ENCODE peak calls at places on chromosomes 16 and 17, in seven cellular contexts. F, H, C, S, T, G and V are unnamed samples.

GRCh38 chr16:34078697-34079096 is 619.3 kb downstream of the TP53TG3F start:
- DNase-seq in S (no peak), F (peak; percentile 13), T (peak; percentile 24), C (no peak), H (no peak), G (no peak), V (no peak)

GRCh38 chr17:77372444-77373297 is 231.9 kb downstream of the SEC14L1 start:
- DNase-seq in S (peak; percentile 76), H (peak; percentile 67), G (peak; percentile 75), F (peak; percentile 64), T (peak; percentile 74), C (no peak), V (peak; percentile 83)

GRCh38 chr17:67433248-67433924 is 56.3 kb downstream of the PITPNC1 start:
- DNase-seq in F (no peak), T (no peak), S (no peak), G (no peak), H (no peak), C (no peak), V (no peak)

GRCh38 chr17:35804658-35805192 is 4.6 kb upstream of the TAF15 start:
- DNase-seq in C (peak; percentile 46), T (peak; percentile 61), G (peak; percentile 86), S (no peak), F (peak; percentile 95), H (no peak), V (peak; percentile 90)

GRCh38 chr17:42179911-42180410 is 981 bp downstream of the KCNH4 start:
- DNase-seq in H (peak; percentile 32), C (no peak), T (peak; percentile 61), S (no peak), G (no peak), F (peak; percentile 37), V (peak; percentile 61)

GRCh38 chr17:82890926-82891678 is 51.3 kb upstream of the ZNF750 start:
- DNase-seq in C (no peak), H (no peak), T (no peak), F (no peak), G (no peak), S (no peak), V (no peak)

GRCh38 chr17:6361733-6362132 is 73.2 kb downstream of the AIPL1 start:
- DNase-seq in C (no peak), G (no peak), S (no peak), T (peak; percentile 11), H (no peak), F (no peak), V (no peak)

GRCh38 chr17:56777859-56778258 is 55.9 kb downstream of the C17orf67 start:
- DNase-seq in H (no peak), T (no peak), S (no peak), F (no peak), G (no peak), C (no peak), V (no peak)

GRCh38 chr16:88498576-88499208 is 45.6 kb downstream of the ZFPM1 start:
- DNase-seq in F (no peak), T (no peak), S (no peak), C (no peak), H (no peak), G (no peak), V (no peak)

GRCh38 chr16:31507929-31508705 is at the start of gene RUSF1:
- DNase-seq in H (peak; percentile 81), S (peak; percentile 91), C (peak; percentile 91), G (peak; percentile 91), T (peak; percentile 86), F (peak; percentile 89), V (peak; percentile 92)

GRCh38 chr17:1275962-1276736 is 3.3 kb upstream of the TRARG1 start:
- DNase-seq in T (peak; percentile 84), F (peak; percentile 54), C (peak; percentile 67), S (peak; percentile 71), H (peak; percentile 65), G (peak; percentile 31), V (peak; percentile 83)

GRCh38 chr17:77374170-77374936 is 233.6 kb downstream of the SEC14L1 start:
- DNase-seq in T (peak; percentile 80), C (no peak), F (peak; percentile 80), S (peak; percentile 87), H (peak; percentile 51), G (no peak), V (peak; percentile 75)

GRCh38 chr17:72775914-72776313 is 316.6 kb downstream of the SLC39A11 start:
- DNase-seq in F (no peak), G (no peak), C (no peak), T (no peak), S (no peak), H (no peak), V (no peak)

GRCh38 chr17:72122668-72123495 is 2.1 kb downstream of the SOX9 start:
- DNase-seq in T (no peak), F (peak; percentile 43), G (peak; percentile 30), H (no peak), C (peak; percentile 32), S (no peak), V (peak; percentile 51)

GRCh38 chr17:80832266-80832676 is 159.4 kb upstream of the CHMP6 start:
- DNase-seq in H (no peak), T (no peak), S (no peak), F (peak; percentile 76), G (no peak), C (no peak), V (no peak)

GRCh38 chr17:32516450-32516849 is 29.7 kb downstream of the CDK5R1 start:
- DNase-seq in T (no peak), C (no peak), S (no peak), G (no peak), H (no peak), F (no peak), V (no peak)

GRCh38 chr16:30902070-30902972 is 5.9 kb downstream of the CTF1 start:
- DNase-seq in G (peak; percentile 51), C (peak; percentile 82), T (peak; percentile 74), F (peak; percentile 59), H (peak; percentile 77), S (no peak), V (peak; percentile 85)

GRCh38 chr17:82231562-82232321 is 2.9 kb downstream of the SLC16A3 start:
- DNase-seq in F (peak; percentile 81), T (peak; percentile 58), G (no peak), C (peak; percentile 82), S (peak; percentile 88), H (no peak), V (no peak)

GRCh38 chr16:71205482-71206131 is 24.9 kb downstream of the HYDIN start:
- DNase-seq in G (no peak), S (no peak), C (no peak), F (no peak), T (no peak), H (no peak), V (no peak)

GRCh38 chr16:85681255-85681654 is 7.5 kb downstream of the GINS2 start:
- DNase-seq in G (no peak), S (no peak), T (no peak), C (no peak), H (no peak), F (no peak), V (no peak)

GRCh38 chr17:17784599-17785264 is 52.1 kb downstream of the SREBF1 start:
- DNase-seq in T (peak; percentile 41), G (no peak), C (no peak), S (no peak), F (no peak), H (no peak), V (no peak)
- TF ChIP-seq CTCF in T (peak; percentile 23), G (peak; percentile 7), C (peak; percentile 36), S (no peak), F (no peak), H (no peak), V (no peak)

GRCh38 chr16:90022209-90023077 is 3.2 kb upstream of the DBNDD1 start:
- DNase-seq in T (peak; percentile 79), G (peak; percentile 82), C (peak; percentile 94), F (peak; percentile 89), S (peak; percentile 90), H (peak; percentile 68), V (peak; percentile 95)
- TF ChIP-seq CTCF in T (no peak), G (no peak), C (no peak), F (no peak), S (no peak), H (no peak), V (no peak)

DNA sequence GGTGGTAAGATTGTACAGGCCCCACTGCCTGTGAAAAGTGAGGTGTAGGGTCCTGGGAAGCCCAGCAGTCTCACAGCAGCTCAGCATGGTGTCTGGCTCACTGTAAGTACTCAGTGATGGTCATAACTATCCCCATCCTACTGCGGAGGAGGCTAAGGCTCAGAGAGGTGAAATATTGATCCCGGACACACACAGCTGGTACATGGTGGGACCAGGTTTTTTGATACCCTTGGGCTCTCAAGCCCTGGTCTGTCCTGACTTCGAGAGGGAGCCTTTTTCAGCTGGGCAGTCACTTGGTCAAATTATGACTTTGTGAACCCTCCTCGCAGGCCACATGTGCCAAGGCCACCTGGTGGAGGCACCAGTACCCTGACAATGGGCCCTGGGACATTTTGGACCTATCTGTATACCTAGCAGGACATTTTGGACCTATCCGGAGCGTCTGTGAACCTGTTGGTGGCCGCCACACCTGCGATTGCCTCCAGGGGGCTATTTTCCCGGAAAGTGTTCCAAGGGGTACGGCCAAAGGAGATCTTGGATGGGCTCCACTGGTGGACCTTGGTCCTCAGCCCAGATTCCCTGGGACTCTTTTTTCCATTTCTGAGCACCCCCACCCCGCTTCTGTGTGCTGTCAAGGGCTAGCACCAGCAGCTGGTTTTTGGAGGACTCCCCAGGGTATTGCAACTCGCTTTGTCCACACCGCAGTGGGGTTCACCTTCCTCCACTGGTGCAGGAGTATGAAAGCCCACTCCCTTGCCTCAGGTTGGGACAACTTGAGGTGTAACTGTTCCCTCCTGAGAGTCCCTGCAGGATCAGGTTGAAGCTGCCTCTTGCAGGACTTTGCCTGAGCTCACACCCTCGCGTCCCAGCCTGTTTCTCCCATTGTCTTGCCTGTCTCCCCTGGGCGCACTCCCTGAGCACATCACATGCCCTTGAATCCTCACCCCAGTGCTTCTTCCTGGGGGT is 83.6 kb upstream of the NKD1 start:
- DNase-seq in G (no peak), H (no peak), F (no peak), S (no peak), T (no peak), C (no peak), V (no peak)
- TF ChIP-seq CTCF in G (no peak), H (no peak), F (peak; percentile 3), S (no peak), T (no peak), C (peak; percentile 37), V (no peak)

GRCh38 chr16:27302126-27302525 is 11.6 kb upstream of the IL4R start:
- DNase-seq in F (no peak), H (no peak), G (no peak), C (no peak), S (no peak), T (no peak), V (no peak)
- TF ChIP-seq CTCF in F (no peak), H (no peak), G (no peak), C (no peak), S (no peak), T (no peak), V (no peak)

GRCh38 chr16:87060026-87060986 is 256.9 kb downstream of the C16orf95 start:
- DNase-seq in G (peak; percentile 20), F (peak; percentile 82), C (no peak), H (no peak), S (peak; percentile 70), T (no peak), V (no peak)
- TF ChIP-seq CTCF in G (no peak), F (peak; percentile 45), C (no peak), H (no peak), S (no peak), T (no peak), V (no peak)